ENCODE peak calls at places on chromosomes 6 and 20, in eight cellular contexts. H is OCI-LY7, E is keratinocyte, V is Panc1, Y is upper lobe of right lung, B is left ventricle myocardium inferior, I is iPS DF 6.9, U is suprapubic skin. J is an unnamed sample. For H3K36me3 and H3K9me3, the result is how much of the 10 kb centered on the place peaks cover.

GRCh38 chr20:63027425-63028389 is 20.9 kb upstream of the BHLHE23 start:
- DNase-seq in H (peak), E (no peak), V (no peak), Y (peak), B (peak), I (no peak), U (no peak), J (no peak)

GRCh38 chr20:37773260-37773825 is 79.5 kb downstream of the CTNNBL1 start:
- DNase-seq in H (no peak), E (no peak), V (no peak), Y (no peak), B (no peak), I (no peak), U (no peak), J (no peak)

GRCh38 chr6:141195251-141195832 is 937.4 kb upstream of the GJE1 start:
- DNase-seq in H (peak), E (no peak), V (no peak), Y (no peak), B (no peak), I (no peak), U (no peak), J (no peak)

GRCh38 chr6:142913511-142914047 is 31.4 kb downstream of the HIVEP2 start:
- DNase-seq in H (peak), E (no peak), V (no peak), Y (peak), B (no peak), I (no peak), U (no peak), J (peak)

GRCh38 chr6:100309174-100309573 is 155.5 kb downstream of the SIM1 start:
- DNase-seq in H (no peak), E (no peak), V (no peak), Y (no peak), B (no peak), I (no peak), U (no peak), J (no peak)

GRCh38 chr6:63307581-63308246 is 12.1 kb downstream of the LGSN start:
- DNase-seq in H (peak), E (no peak), V (peak), Y (no peak), B (no peak), I (peak), U (no peak), J (peak)

GRCh38 chr6:101110814-101111213 is 229.7 kb upstream of the ASCC3 start:
- DNase-seq in H (no peak), E (no peak), V (no peak), Y (no peak), B (no peak), I (no peak), U (no peak), J (no peak)

GRCh38 chr6:90319044-90319443 is 22.4 kb upstream of the BACH2 start:
- DNase-seq in H (no peak), E (no peak), V (no peak), Y (no peak), B (no peak), I (no peak), U (no peak), J (no peak)

GRCh38 chr20:61759286-61760065 is 306.2 kb downstream of the TAF4 start:
- DNase-seq in H (no peak), E (no peak), V (no peak), Y (peak), B (no peak), I (no peak), U (peak), J (no peak)

GRCh38 chr6:110622912-110623578 is 146.6 kb upstream of the SLC22A16 start:
- DNase-seq in H (no peak), E (no peak), V (no peak), Y (no peak), B (no peak), I (no peak), U (no peak), J (no peak)

GRCh38 chr6:25016311-25016710 is 80.6 kb upstream of the RIPOR2 start:
- DNase-seq in H (no peak), E (no peak), V (no peak), Y (no peak), B (no peak), I (no peak), U (no peak), J (no peak)

GRCh38 chr20:60559462-60559861 is 601.2 kb downstream of the CDH26 start:
- DNase-seq in H (no peak), E (no peak), V (no peak), Y (no peak), B (no peak), I (no peak), U (no peak), J (no peak)

GRCh38 chr20:14691994-14692393 is 354.6 kb upstream of the FLRT3 start:
- DNase-seq in H (no peak), E (no peak), V (no peak), Y (no peak), B (no peak), I (no peak), U (no peak), J (no peak)

GRCh38 chr20:46954490-46955038 is 59.9 kb downstream of the EYA2 start:
- DNase-seq in H (no peak), E (no peak), V (peak), Y (no peak), B (no peak), I (no peak), U (no peak), J (no peak)

DNA sequence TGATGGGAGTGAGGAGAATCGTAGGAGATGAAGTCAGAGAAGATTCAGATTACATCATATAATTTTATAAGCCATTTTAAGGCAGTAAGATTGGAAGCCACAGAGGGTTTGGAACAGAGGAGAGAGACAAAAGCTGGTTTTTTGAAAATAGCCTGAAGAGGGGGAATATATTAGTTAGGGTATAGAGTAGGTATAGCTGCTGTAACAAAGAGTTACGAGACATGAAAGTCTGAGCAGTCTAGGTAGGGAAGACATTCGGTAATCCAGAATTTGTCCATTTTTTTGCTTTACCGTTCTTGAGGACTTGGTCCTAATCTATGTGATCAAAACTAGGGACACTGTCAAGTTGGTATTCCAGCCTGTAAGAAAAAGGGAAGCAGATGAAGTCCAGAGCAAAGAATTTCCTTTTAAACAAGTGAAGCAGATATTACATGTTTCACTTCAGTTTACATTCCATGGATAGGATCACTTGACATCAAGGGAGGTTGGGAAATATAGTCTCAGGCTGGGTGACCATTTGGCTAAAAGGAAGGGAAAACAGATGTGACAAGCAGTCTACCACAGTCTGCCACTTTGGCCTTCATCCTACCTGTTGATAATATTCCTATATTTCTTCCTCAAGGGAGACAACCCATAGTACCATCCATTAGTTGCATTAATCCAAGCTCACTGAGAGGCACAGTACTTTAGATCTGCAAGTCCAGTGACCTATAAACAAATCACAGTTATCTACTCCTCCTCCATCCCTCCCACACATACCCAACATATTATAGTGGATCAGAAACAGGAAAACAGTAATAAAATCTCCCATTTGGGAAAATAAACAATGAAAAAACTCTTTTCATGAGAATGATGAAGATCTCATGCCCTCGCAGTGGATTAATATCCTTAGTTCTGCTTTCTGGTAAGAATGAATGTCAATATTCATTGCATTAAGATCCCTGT is 10.2 kb downstream of the FAM135A start:
- DNase-seq in H (no peak), E (no peak), V (no peak), Y (no peak), B (no peak), I (no peak), U (no peak), J (no peak)
- H3K36me3 ChIP-seq in H (half or more), E (under half), V (under half), Y (under half), B (under half), I (under half), U (under half), J (under half)

GRCh38 chr6:14877758-14878157 is 368.1 kb upstream of the JARID2 start:
- DNase-seq in H (no peak), E (no peak), V (no peak), Y (no peak), B (no peak), I (no peak), U (no peak), J (no peak)
- H3K27ac ChIP-seq in H (no peak), E (peak), V (no peak), Y (no peak), B (peak), I (no peak), U (no peak), J (no peak)

GRCh38 chr6:118743744-118744143 is 92.4 kb upstream of the CEP85L start:
- DNase-seq in H (no peak), E (no peak), V (no peak), Y (no peak), B (no peak), I (no peak), U (no peak), J (no peak)
- H3K9me3 ChIP-seq in H (under half), E (under half), V (under half), Y (under half), B (under half), I (under half), U (under half), J (under half)

DNA sequence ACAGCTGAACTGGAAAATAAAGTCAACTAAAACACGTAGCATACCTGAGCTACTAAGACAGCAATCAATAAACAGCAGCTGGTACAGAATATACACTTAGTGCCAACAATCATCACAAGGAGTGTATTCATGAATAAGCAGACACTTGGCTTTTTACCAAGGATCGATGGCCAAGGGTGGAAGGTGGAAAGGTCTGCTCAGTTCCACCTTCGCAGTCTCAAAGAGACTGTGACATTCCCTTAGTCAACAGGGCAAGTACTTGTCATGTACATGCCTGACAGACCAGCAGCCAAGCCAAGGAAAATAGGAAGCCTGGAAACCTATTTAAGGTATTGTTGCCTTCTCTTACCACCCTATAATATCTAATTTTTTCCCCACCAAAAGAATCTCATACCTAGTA is 21.4 kb downstream of the HBS1L start:
- DNase-seq in H (no peak), E (no peak), V (no peak), Y (no peak), B (no peak), I (no peak), U (no peak), J (no peak)
- H3K36me3 ChIP-seq in H (half or more), E (under half), V (under half), Y (half or more), B (half or more), I (under half), U (under half), J (under half)

J was measured in MM.1S.